ENCODE peak calls at places on chromosomes 6 and 20, in seven cellular contexts. One of them, this sample, is unnamed.

GRCh38 chr6:6315660-6316059 is 4.8 kb downstream of the F13A1 start:
- DNase-seq in prostate gland: no peak
- DNase-seq in vagina: no peak
- DNase-seq in body of pancreas: peak
- DNase-seq in sigmoid colon: no peak
- DNase-seq in stomach: peak
- DNase-seq in K562: peak
- DNase-seq in this sample: no peak

GRCh38 chr6:31765910-31766794 is 3.7 kb downstream of the SAPCD1 start:
- DNase-seq in prostate gland: no peak
- DNase-seq in vagina: no peak
- DNase-seq in body of pancreas: no peak
- DNase-seq in sigmoid colon: no peak
- DNase-seq in stomach: no peak
- DNase-seq in K562: no peak
- DNase-seq in this sample: no peak

GRCh38 chr20:63046841-63047240 is 40.1 kb upstream of the BHLHE23 start:
- DNase-seq in prostate gland: no peak
- DNase-seq in vagina: no peak
- DNase-seq in body of pancreas: no peak
- DNase-seq in sigmoid colon: no peak
- DNase-seq in stomach: no peak
- DNase-seq in K562: no peak
- DNase-seq in this sample: no peak

GRCh38 chr6:117605169-117605826 is 3.0 kb upstream of the GOPC start:
- DNase-seq in prostate gland: peak
- DNase-seq in vagina: no peak
- DNase-seq in body of pancreas: peak
- DNase-seq in sigmoid colon: no peak
- DNase-seq in stomach: peak
- DNase-seq in K562: peak
- DNase-seq in this sample: no peak

GRCh38 chr20:62592506-62593177 is 49.7 kb upstream of the SLCO4A1 start:
- DNase-seq in prostate gland: no peak
- DNase-seq in vagina: no peak
- DNase-seq in body of pancreas: no peak
- DNase-seq in sigmoid colon: no peak
- DNase-seq in stomach: no peak
- DNase-seq in K562: no peak
- DNase-seq in this sample: no peak

GRCh38 chr6:85465762-85466161 is 15.9 kb downstream of the NT5E start:
- DNase-seq in prostate gland: no peak
- DNase-seq in vagina: no peak
- DNase-seq in body of pancreas: no peak
- DNase-seq in sigmoid colon: no peak
- DNase-seq in stomach: no peak
- DNase-seq in K562: no peak
- DNase-seq in this sample: no peak

GRCh38 chr20:38748863-38749153 is 548 bp downstream of the ACTR5 start:
- DNase-seq in prostate gland: peak
- DNase-seq in vagina: no peak
- DNase-seq in body of pancreas: no peak
- DNase-seq in sigmoid colon: no peak
- DNase-seq in stomach: no peak
- DNase-seq in K562: peak
- DNase-seq in this sample: no peak

GRCh38 chr6:105257350-105257749 is 77.5 kb upstream of the POPDC3 start:
- DNase-seq in prostate gland: no peak
- DNase-seq in vagina: no peak
- DNase-seq in body of pancreas: no peak
- DNase-seq in sigmoid colon: no peak
- DNase-seq in stomach: no peak
- DNase-seq in K562: no peak
- DNase-seq in this sample: no peak

GRCh38 chr6:14129572-14129971 is 12.0 kb downstream of the CD83 start:
- DNase-seq in prostate gland: peak
- DNase-seq in vagina: no peak
- DNase-seq in body of pancreas: peak
- DNase-seq in sigmoid colon: peak
- DNase-seq in stomach: peak
- DNase-seq in K562: peak
- DNase-seq in this sample: no peak

GRCh38 chr20:297925-298754 is 770 bp downstream of the ZCCHC3 start:
- DNase-seq in prostate gland: peak
- DNase-seq in vagina: no peak
- DNase-seq in body of pancreas: peak
- DNase-seq in sigmoid colon: peak
- DNase-seq in stomach: peak
- DNase-seq in K562: peak
- DNase-seq in this sample: peak

GRCh38 chr6:136784910-136785746 is 7.1 kb downstream of the MAP3K5 start:
- DNase-seq in prostate gland: no peak
- DNase-seq in vagina: no peak
- DNase-seq in body of pancreas: peak
- DNase-seq in sigmoid colon: peak
- DNase-seq in stomach: peak
- DNase-seq in K562: peak
- DNase-seq in this sample: peak

GRCh38 chr20:3430376-3431069 is 23.1 kb upstream of the DNAAF9 start:
- DNase-seq in prostate gland: no peak
- DNase-seq in vagina: no peak
- DNase-seq in body of pancreas: no peak
- DNase-seq in sigmoid colon: no peak
- DNase-seq in stomach: no peak
- DNase-seq in K562: no peak
- DNase-seq in this sample: no peak

GRCh38 chr20:58891686-58892125 is 39.2 kb downstream of the GNAS start:
- DNase-seq in prostate gland: no peak
- DNase-seq in vagina: peak
- DNase-seq in body of pancreas: peak
- DNase-seq in sigmoid colon: peak
- DNase-seq in stomach: peak
- DNase-seq in K562: peak
- DNase-seq in this sample: no peak

GRCh38 chr6:34246563-34247391 is 2.0 kb downstream of the SMIM29 start:
- DNase-seq in prostate gland: no peak
- DNase-seq in vagina: no peak
- DNase-seq in body of pancreas: no peak
- DNase-seq in sigmoid colon: peak
- DNase-seq in stomach: no peak
- DNase-seq in K562: peak
- DNase-seq in this sample: no peak

GRCh38 chr6:34243131-34243771 is 5.6 kb downstream of the SMIM29 start:
- DNase-seq in prostate gland: no peak
- DNase-seq in vagina: no peak
- DNase-seq in body of pancreas: no peak
- DNase-seq in sigmoid colon: peak
- DNase-seq in stomach: no peak
- DNase-seq in K562: peak
- DNase-seq in this sample: peak

GRCh38 chr6:34246249-34246562 is 2.6 kb downstream of the SMIM29 start:
- DNase-seq in prostate gland: no peak
- DNase-seq in vagina: no peak
- DNase-seq in body of pancreas: no peak
- DNase-seq in sigmoid colon: no peak
- DNase-seq in stomach: no peak
- DNase-seq in K562: no peak
- DNase-seq in this sample: no peak

GRCh38 chr6:34242252-34243130 is 5.8 kb downstream of the HMGA1 start:
- DNase-seq in prostate gland: no peak
- DNase-seq in vagina: no peak
- DNase-seq in body of pancreas: no peak
- DNase-seq in sigmoid colon: peak
- DNase-seq in stomach: no peak
- DNase-seq in K562: no peak
- DNase-seq in this sample: peak

DNA sequence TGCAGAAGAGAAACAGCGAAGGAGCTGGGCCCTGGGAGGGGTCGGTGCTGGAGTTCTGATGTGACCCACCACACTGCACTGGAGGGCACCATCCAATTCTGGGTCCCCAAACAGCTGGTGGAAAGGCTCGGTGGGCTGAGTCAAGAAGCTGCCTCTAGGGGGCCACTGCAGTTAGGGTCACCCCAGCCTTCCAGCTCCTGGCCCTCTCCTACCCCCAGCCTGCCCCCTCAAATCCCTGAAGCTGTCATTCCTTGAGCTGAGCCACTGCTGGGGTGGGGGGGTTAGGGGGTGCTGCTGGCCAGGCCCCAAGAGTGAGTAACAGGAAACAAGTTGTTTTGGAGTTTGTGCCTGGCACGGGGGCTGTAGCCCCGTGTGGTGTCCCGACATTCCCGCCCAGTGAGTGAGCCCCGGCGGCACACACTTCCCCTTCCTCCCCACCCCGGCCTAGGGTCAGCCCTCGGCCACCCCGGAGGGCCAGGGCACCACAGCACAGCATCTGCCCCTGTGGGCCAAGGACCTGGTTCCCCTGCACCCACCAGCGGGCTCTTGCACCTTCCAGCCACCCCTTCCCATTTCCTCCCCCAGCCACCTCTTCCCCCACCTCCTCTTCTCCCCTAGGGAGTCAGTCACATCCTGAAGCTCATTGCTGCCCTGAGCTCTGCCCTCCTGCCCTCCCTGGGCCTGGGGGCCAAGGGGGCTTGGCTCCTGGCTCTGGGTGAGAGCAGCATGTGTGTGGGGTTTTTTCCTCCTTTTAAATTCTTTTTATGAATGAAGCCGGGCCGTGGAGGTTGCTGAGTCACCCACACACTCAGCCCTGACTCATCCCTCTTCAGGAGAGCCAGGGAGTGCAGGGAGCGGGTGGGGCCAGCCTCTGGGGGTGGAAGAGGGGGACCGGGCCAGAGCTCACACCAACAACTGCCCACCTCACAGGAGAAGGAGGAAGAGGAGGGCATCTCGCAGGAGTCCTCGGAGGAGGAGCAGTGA is 4.6 kb downstream of the SMIM29 start:
- DNase-seq in prostate gland: no peak
- DNase-seq in vagina: no peak
- DNase-seq in body of pancreas: no peak
- DNase-seq in sigmoid colon: peak
- DNase-seq in stomach: peak
- DNase-seq in K562: peak
- DNase-seq in this sample: peak
- TF ChIP-seq POLR2A in prostate gland: no peak
- TF ChIP-seq POLR2A in vagina: no peak
- TF ChIP-seq POLR2A in body of pancreas: no peak
- TF ChIP-seq POLR2A in sigmoid colon: no peak
- TF ChIP-seq POLR2A in stomach: no peak
- TF ChIP-seq POLR2A in K562: peak
- TF ChIP-seq POLR2A in this sample: no peak

GRCh38 chr6:109939654-109940053 is 38.5 kb upstream of the GPR6 start:
- DNase-seq in prostate gland: no peak
- DNase-seq in vagina: no peak
- DNase-seq in body of pancreas: no peak
- DNase-seq in sigmoid colon: no peak
- DNase-seq in stomach: no peak
- DNase-seq in K562: no peak
- DNase-seq in this sample: no peak

DNA sequence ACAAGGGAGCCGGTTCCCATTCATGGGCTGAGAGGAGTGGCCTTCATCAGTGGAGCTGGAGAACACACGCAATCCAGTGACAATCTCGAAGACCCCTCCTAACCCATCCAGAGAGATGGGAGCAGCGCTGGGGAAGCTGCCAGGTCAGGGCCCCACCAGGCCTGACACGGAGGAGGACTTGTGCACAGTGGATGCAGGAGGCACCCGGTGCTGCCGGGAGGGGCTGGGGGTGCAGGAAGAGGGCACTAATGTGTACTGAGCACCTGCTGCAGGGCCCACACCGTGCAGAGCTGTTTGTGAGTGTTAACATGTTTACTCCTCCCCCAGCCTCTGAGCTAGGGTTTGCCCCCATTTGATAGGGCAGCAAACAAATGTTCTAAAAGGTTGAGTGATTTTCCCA is 43.8 kb upstream of the GPR6 start:
- DNase-seq in prostate gland: no peak
- DNase-seq in vagina: no peak
- DNase-seq in body of pancreas: no peak
- DNase-seq in sigmoid colon: no peak
- DNase-seq in stomach: no peak
- DNase-seq in K562: no peak
- DNase-seq in this sample: no peak
- H3K4me3 ChIP-seq in prostate gland: no peak
- H3K4me3 ChIP-seq in vagina: no peak
- H3K4me3 ChIP-seq in body of pancreas: no peak
- H3K4me3 ChIP-seq in sigmoid colon: no peak
- H3K4me3 ChIP-seq in stomach: no peak
- H3K4me3 ChIP-seq in K562: no peak
- H3K4me3 ChIP-seq in this sample: no peak

GRCh38 chr6:55443238-55444134 is 116.2 kb downstream of the GFRAL start:
- DNase-seq in prostate gland: no peak
- DNase-seq in vagina: no peak
- DNase-seq in body of pancreas: no peak
- DNase-seq in sigmoid colon: no peak
- DNase-seq in stomach: no peak
- DNase-seq in K562: no peak
- DNase-seq in this sample: no peak

GRCh38 chr6:55448446-55448845 is 121.2 kb downstream of the GFRAL start:
- DNase-seq in prostate gland: no peak
- DNase-seq in vagina: no peak
- DNase-seq in body of pancreas: no peak
- DNase-seq in sigmoid colon: no peak
- DNase-seq in stomach: no peak
- DNase-seq in K562: no peak
- DNase-seq in this sample: no peak

GRCh38 chr6:55449219-55449618 is 122.0 kb downstream of the GFRAL start:
- DNase-seq in prostate gland: no peak
- DNase-seq in vagina: no peak
- DNase-seq in body of pancreas: no peak
- DNase-seq in sigmoid colon: no peak
- DNase-seq in stomach: no peak
- DNase-seq in K562: no peak
- DNase-seq in this sample: no peak

GRCh38 chr6:55450007-55450406 is 122.7 kb downstream of the GFRAL start:
- DNase-seq in prostate gland: no peak
- DNase-seq in vagina: no peak
- DNase-seq in body of pancreas: no peak
- DNase-seq in sigmoid colon: no peak
- DNase-seq in stomach: no peak
- DNase-seq in K562: no peak
- DNase-seq in this sample: no peak

GRCh38 chr6:55445648-55446204 is 118.5 kb downstream of the GFRAL start:
- DNase-seq in prostate gland: no peak
- DNase-seq in vagina: no peak
- DNase-seq in body of pancreas: no peak
- DNase-seq in sigmoid colon: no peak
- DNase-seq in stomach: no peak
- DNase-seq in K562: peak
- DNase-seq in this sample: no peak
- TF ChIP-seq POLR2A in prostate gland: no peak
- TF ChIP-seq POLR2A in vagina: no peak
- TF ChIP-seq POLR2A in body of pancreas: no peak
- TF ChIP-seq POLR2A in sigmoid colon: no peak
- TF ChIP-seq POLR2A in stomach: no peak
- TF ChIP-seq POLR2A in K562: no peak
- TF ChIP-seq POLR2A in this sample: no peak

DNA sequence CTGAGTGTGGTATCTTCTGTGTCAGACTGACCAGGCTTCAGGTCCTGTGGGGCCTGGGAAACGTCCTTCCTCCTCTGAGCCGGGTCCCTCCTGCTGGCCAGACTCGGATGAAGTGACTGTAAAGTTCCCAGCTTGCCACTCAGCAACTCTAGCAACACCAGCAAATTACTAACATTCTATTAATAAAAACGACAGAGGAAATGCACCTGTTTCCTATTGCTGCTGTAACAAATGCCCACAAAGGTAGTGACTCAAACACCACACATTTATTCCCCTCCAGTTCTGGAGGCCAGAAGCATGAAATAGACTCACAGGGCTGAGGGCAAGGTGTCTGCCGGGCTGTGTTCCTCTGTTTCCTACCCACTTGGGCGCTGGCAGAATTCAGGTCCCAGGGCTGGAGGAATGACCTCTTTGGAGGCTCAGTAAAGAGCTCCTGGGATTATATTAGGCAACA is 48.8 kb downstream of the CTCFL start:
- DNase-seq in prostate gland: no peak
- DNase-seq in vagina: no peak
- DNase-seq in body of pancreas: no peak
- DNase-seq in sigmoid colon: peak
- DNase-seq in stomach: no peak
- DNase-seq in K562: no peak
- DNase-seq in this sample: peak
- H3K4me3 ChIP-seq in prostate gland: no peak
- H3K4me3 ChIP-seq in vagina: no peak
- H3K4me3 ChIP-seq in body of pancreas: no peak
- H3K4me3 ChIP-seq in sigmoid colon: no peak
- H3K4me3 ChIP-seq in stomach: no peak
- H3K4me3 ChIP-seq in K562: no peak
- H3K4me3 ChIP-seq in this sample: no peak